ENCODE peak calls at places on chromosomes 12 and 14, in seven cellular contexts. H is SK-N-SH, R is neural progenitor cell, C is astrocyte, B is A549, U is OCI-LY7, I is hepatocyte. K is an unnamed sample.
A peak's percentile ranks its signal among the peaks of the same experiment; 100 is the strongest.

GRCh38 chr12:127165567-127166392 is 1101.2 kb upstream of the TMEM132C start:
- DNase-seq in H (peak; percentile 95), R (peak; percentile 97), C (peak; percentile 76), B (peak; percentile 93), U (no peak), I (peak; percentile 93), K (peak; percentile 85)

GRCh38 chr14:49975286-49975685 is 82.4 kb downstream of the ARF6 start:
- DNase-seq in H (no peak), R (no peak), C (peak; percentile 96), B (peak; percentile 83), U (no peak), I (peak; percentile 67), K (peak; percentile 95)

GRCh38 chr14:94612174-94612573 is at the start of gene SERPINA3:
- DNase-seq in H (no peak), R (no peak), C (peak; percentile 27), B (no peak), U (no peak), I (peak; percentile 40), K (no peak)

GRCh38 chr12:39431797-39432196 is 11.1 kb downstream of the KIF21A start:
- DNase-seq in H (no peak), R (no peak), C (no peak), B (no peak), U (no peak), I (no peak), K (no peak)

GRCh38 chr12:132248439-132249157 is 80.8 kb downstream of the GALNT9 start:
- DNase-seq in H (no peak), R (peak; percentile 26), C (peak; percentile 22), B (no peak), U (no peak), I (no peak), K (peak; percentile 89)

GRCh38 chr12:102690267-102690666 is 209.9 kb upstream of the IGF1 start:
- DNase-seq in H (no peak), R (peak; percentile 34), C (no peak), B (no peak), U (no peak), I (no peak), K (no peak)

GRCh38 chr14:53493895-53494294 is 340.8 kb upstream of the DDHD1 start:
- DNase-seq in H (no peak), R (no peak), C (no peak), B (no peak), U (no peak), I (no peak), K (no peak)

GRCh38 chr12:90305379-90305778 is 596.7 kb upstream of the ATP2B1 start:
- DNase-seq in H (no peak), R (no peak), C (no peak), B (no peak), U (no peak), I (peak; percentile 28), K (no peak)

GRCh38 chr12:66199141-66199540 is 10.1 kb downstream of the IRAK3 start:
- DNase-seq in H (no peak), R (no peak), C (no peak), B (no peak), U (no peak), I (no peak), K (no peak)

GRCh38 chr14:72616811-72617210 is 277.1 kb downstream of the DPF3 start:
- DNase-seq in H (no peak), R (no peak), C (no peak), B (no peak), U (no peak), I (no peak), K (no peak)

GRCh38 chr12:60101715-60102114 is 505.9 kb downstream of the SLC16A7 start:
- DNase-seq in H (no peak), R (no peak), C (peak; percentile 64), B (no peak), U (no peak), I (no peak), K (peak; percentile 56)

GRCh38 chr12:26135010-26135420 is 10.2 kb upstream of the BHLHE41 start:
- DNase-seq in H (no peak), R (no peak), C (peak; percentile 78), B (no peak), U (no peak), I (no peak), K (peak; percentile 35)

GRCh38 chr12:26018926-26019325 is 60.4 kb downstream of the RASSF8 start:
- DNase-seq in H (no peak), R (no peak), C (no peak), B (no peak), U (no peak), I (no peak), K (peak; percentile 76)

GRCh38 chr14:96001866-96002510 is 37.2 kb upstream of the C14orf132 start:
- DNase-seq in H (no peak), R (peak; percentile 52), C (no peak), B (no peak), U (no peak), I (no peak), K (peak; percentile 61)

GRCh38 chr12:120290541-120291312 is 976 bp downstream of the RNU4-2 start:
- DNase-seq in H (no peak), R (peak; percentile 30), C (peak; percentile 8), B (peak; percentile 74), U (no peak), I (peak; percentile 25), K (peak; percentile 67)

GRCh38 chr12:51549637-51550036 is 41.4 kb upstream of the SCN8A start:
- DNase-seq in H (no peak), R (no peak), C (no peak), B (no peak), U (no peak), I (no peak), K (peak; percentile 78)

GRCh38 chr12:23006413-23006812 is 381.4 kb downstream of the ETNK1 start:
- DNase-seq in H (no peak), R (no peak), C (no peak), B (no peak), U (no peak), I (no peak), K (no peak)

GRCh38 chr14:96978525-96979272 is 181.5 kb downstream of the VRK1 start:
- DNase-seq in H (no peak), R (no peak), C (no peak), B (no peak), U (no peak), I (no peak), K (no peak)

GRCh38 chr12:131459666-131460365 is 251.1 kb upstream of the SFSWAP start:
- DNase-seq in H (no peak), R (no peak), C (no peak), B (no peak), U (no peak), I (no peak), K (no peak)

GRCh38 chr12:95790912-95791849 is 617 bp upstream of the NTN4 start:
- DNase-seq in H (no peak), R (peak; percentile 57), C (no peak), B (peak; percentile 84), U (no peak), I (peak; percentile 43), K (peak; percentile 56)

GRCh38 chr14:50039120-50039517 is 77.3 kb downstream of the VCPKMT start:
- DNase-seq in H (no peak), R (no peak), C (no peak), B (no peak), U (no peak), I (no peak), K (no peak)

GRCh38 chr12:41051909-41052308 is 136.2 kb upstream of the PDZRN4 start:
- DNase-seq in H (no peak), R (no peak), C (no peak), B (no peak), U (no peak), I (no peak), K (no peak)

GRCh38 chr14:32469388-32470160 is 140.5 kb downstream of the AKAP6 start:
- DNase-seq in H (no peak), R (peak; percentile 49), C (peak; percentile 49), B (peak; percentile 55), U (peak; percentile 31), I (peak; percentile 49), K (peak; percentile 78)

GRCh38 chr12:19648173-19648572 is 208.9 kb downstream of the AEBP2 start:
- DNase-seq in H (no peak), R (no peak), C (no peak), B (no peak), U (no peak), I (no peak), K (no peak)
- H3K4me3 ChIP-seq in H (no peak overlapping the region), R (no peak overlapping the region), C (no peak overlapping the region), B (no peak overlapping the region), U (no peak overlapping the region), I (no peak overlapping the region), K (no peak overlapping the region)

GRCh38 chr12:104504151-104504550 is 47.4 kb downstream of the CHST11 start:
- DNase-seq in H (peak; percentile 65), R (no peak), C (no peak), B (no peak), U (no peak), I (no peak), K (no peak)

GRCh38 chr12:104507672-104508071 is 50.9 kb downstream of the CHST11 start:
- DNase-seq in H (no peak), R (no peak), C (no peak), B (no peak), U (no peak), I (no peak), K (no peak)

GRCh38 chr12:104503191-104503590 is 46.4 kb downstream of the CHST11 start:
- DNase-seq in H (no peak), R (no peak), C (no peak), B (no peak), U (no peak), I (no peak), K (no peak)

GRCh38 chr12:104506691-104507401 is 50.1 kb downstream of the CHST11 start:
- DNase-seq in H (no peak), R (no peak), C (no peak), B (no peak), U (no peak), I (no peak), K (no peak)

GRCh38 chr12:104505095-104505819 is 48.5 kb downstream of the CHST11 start:
- DNase-seq in H (no peak), R (no peak), C (no peak), B (no peak), U (peak; percentile 71), I (no peak), K (no peak)
- H3K4me2 ChIP-seq in H (no peak overlapping the region), R (no peak overlapping the region), C (no peak overlapping the region), B (no peak overlapping the region), U (peak overlapping the region; percentile 92), I (no peak overlapping the region), K (no peak overlapping the region)

DNA sequence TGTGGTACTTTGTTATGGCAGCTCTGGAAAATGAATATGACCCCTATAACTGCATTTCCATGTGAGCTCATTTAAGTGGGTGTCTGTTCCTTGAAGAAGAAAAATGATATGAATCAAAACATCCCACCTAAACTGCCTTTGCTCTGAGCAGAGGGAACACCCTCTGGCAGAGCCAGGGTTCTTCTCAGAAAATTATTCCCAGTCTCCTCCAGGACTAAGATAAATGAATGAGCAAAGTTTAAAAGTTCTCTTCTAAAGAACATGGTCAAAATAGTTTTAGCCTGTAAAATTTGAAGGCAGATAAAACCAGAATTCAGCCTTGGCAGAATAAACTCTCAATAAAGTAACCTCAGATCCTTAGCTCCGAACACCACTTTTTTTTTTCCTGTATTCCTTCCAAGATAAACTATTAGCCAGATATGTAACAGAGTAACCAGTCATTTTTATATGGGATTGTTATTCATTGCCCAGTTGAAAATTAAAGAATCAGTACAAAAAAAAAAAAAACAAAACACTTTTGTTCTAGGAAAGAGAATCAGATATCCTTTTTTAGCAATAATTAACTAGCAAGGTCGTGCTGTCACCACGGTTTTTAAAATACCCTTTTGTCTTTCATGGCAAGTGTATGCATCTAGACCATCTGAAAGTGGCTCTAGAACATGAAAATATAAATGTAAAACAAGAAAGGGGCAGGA is 60.7 kb downstream of the CAPZA3 start:
- DNase-seq in H (no peak), R (no peak), C (peak; percentile 48), B (no peak), U (no peak), I (no peak), K (no peak)
- H3K27ac ChIP-seq in H (peak overlapping the region; percentile 54), R (no peak overlapping the region), C (no peak overlapping the region), B (no peak overlapping the region), U (no peak overlapping the region), I (no peak overlapping the region), K (no peak overlapping the region)

GRCh38 chr14:26897186-26897585 is 299.4 kb upstream of the NOVA1 start:
- DNase-seq in H (no peak), R (no peak), C (no peak), B (no peak), U (no peak), I (no peak), K (no peak)
- H3K4me3 ChIP-seq in H (no peak overlapping the region), R (no peak overlapping the region), C (no peak overlapping the region), B (no peak overlapping the region), U (no peak overlapping the region), I (no peak overlapping the region), K (no peak overlapping the region)

K was measured in GM23248.